ENCODE peak calls at places on chromosomes 11 and 22, in five cellular contexts. L is SJCRH30; Y is GM10248; N is KBM-7; T is activated naive CD4-positive, alpha-beta T cell treated with anti-CD3 and anti-CD28 coated beads for 36 hours. G is an unnamed sample.

GRCh38 chr22:38628444-38628843 is 27.7 kb downstream of the FAM227A start:
- DNase-seq in L (peak; percentile 21), Y (no peak), N (no peak), T (no peak), G (no peak)

GRCh38 chr11:75349540-75350116 is 1.8 kb downstream of the ARRB1 start:
- DNase-seq in L (no peak), Y (no peak), N (no peak), T (no peak), G (no peak)

GRCh38 chr11:69173925-69174591 is 18.3 kb downstream of the SMIM38 start:
- DNase-seq in L (no peak), Y (no peak), N (no peak), T (no peak), G (no peak)

GRCh38 chr11:67371549-67372231 is 1.7 kb downstream of the CLCF1 start:
- DNase-seq in L (peak; percentile 57), Y (peak; percentile 67), N (peak; percentile 61), T (no peak), G (no peak)

GRCh38 chr11:57248780-57249383 is 11.8 kb upstream of the APLNR start:
- DNase-seq in L (peak; percentile 80), Y (no peak), N (peak; percentile 69), T (peak; percentile 51), G (peak; percentile 39)

GRCh38 chr11:107011977-107012376 is 6.3 kb downstream of the GUCY1A2 start:
- DNase-seq in L (no peak), Y (no peak), N (no peak), T (no peak), G (no peak)

GRCh38 chr11:59756845-59757244 is 1.7 kb downstream of the STX3 start:
- DNase-seq in L (no peak), Y (peak; percentile 46), N (peak; percentile 7), T (no peak), G (no peak)

GRCh38 chr11:89182773-89183172 is 5.1 kb downstream of the TYR start:
- DNase-seq in L (no peak), Y (no peak), N (no peak), T (no peak), G (no peak)

GRCh38 chr11:129457321-129457720 is 81.7 kb downstream of the BARX2 start:
- DNase-seq in L (no peak), Y (no peak), N (no peak), T (no peak), G (no peak)

GRCh38 chr11:34305095-34305692 is 52.6 kb downstream of the ABTB2 start:
- DNase-seq in L (no peak), Y (no peak), N (no peak), T (no peak), G (no peak)

GRCh38 chr11:69062169-69062855 is 13.6 kb downstream of the TPCN2 start:
- DNase-seq in L (no peak), Y (no peak), N (no peak), T (no peak), G (no peak)

GRCh38 chr11:32448232-32448631 is 12.9 kb upstream of the WT1 start:
- DNase-seq in L (peak; percentile 43), Y (no peak), N (peak; percentile 71), T (no peak), G (no peak)

GRCh38 chr11:46674463-46675287 is 25.7 kb downstream of the ARHGAP1 start:
- DNase-seq in L (peak; percentile 99), Y (no peak), N (peak; percentile 75), T (peak; percentile 38), G (peak; percentile 44)

GRCh38 chr11:91219501-91219900 is 996.7 kb upstream of the CHORDC1 start:
- DNase-seq in L (no peak), Y (no peak), N (no peak), T (no peak), G (no peak)

GRCh38 chr11:118662401-118663271 is 16.8 kb downstream of the TREH start:
- DNase-seq in L (no peak), Y (no peak), N (no peak), T (no peak), G (no peak)

GRCh38 chr11:47148903-47149535 is 27.7 kb downstream of the ARFGAP2 start:
- DNase-seq in L (peak; percentile 46), Y (no peak), N (no peak), T (no peak), G (no peak)

GRCh38 chr11:614583-615452 is 932 bp downstream of the IRF7 start:
- DNase-seq in L (no peak), Y (no peak), N (no peak), T (no peak), G (peak; percentile 39)

GRCh38 chr22:37640591-37641250 is 1.3 kb downstream of the SH3BP1 start:
- DNase-seq in L (no peak), Y (no peak), N (no peak), T (no peak), G (no peak)

GRCh38 chr22:42283288-42284229 is 13.1 kb upstream of the TCF20 start:
- DNase-seq in L (peak; percentile 45), Y (no peak), N (no peak), T (peak; percentile 68), G (peak; percentile 70)

GRCh38 chr11:74005721-74006517 is 3.0 kb downstream of the UCP3 start:
- DNase-seq in L (no peak), Y (no peak), N (no peak), T (no peak), G (no peak)

GRCh38 chr11:35822815-35823495 is 120.9 kb upstream of the LDLRAD3 start:
- DNase-seq in L (peak; percentile 27), Y (no peak), N (no peak), T (no peak), G (no peak)

GRCh38 chr22:48872271-48873260 is 955.1 kb downstream of the BRD1 start:
- DNase-seq in L (no peak), Y (no peak), N (no peak), T (no peak), G (no peak)

GRCh38 chr11:36037031-36037430 is 93.2 kb downstream of the LDLRAD3 start:
- DNase-seq in L (no peak), Y (no peak), N (no peak), T (no peak), G (no peak)

GRCh38 chr11:126139541-126140091 is 71.8 kb downstream of the RPUSD4 start:
- DNase-seq in L (peak; percentile 85), Y (no peak), N (no peak), T (no peak), G (no peak)

GRCh38 chr11:47248304-47248663 is 330 bp downstream of the ACP2 start:
- DNase-seq in L (no peak), Y (no peak), N (no peak), T (no peak), G (no peak)

GRCh38 chr11:120827820-120828219 is 196.1 kb upstream of the TBCEL start:
- DNase-seq in L (no peak), Y (no peak), N (no peak), T (no peak), G (no peak)

GRCh38 chr11:68976095-68976494 is 4.7 kb downstream of the MRGPRD start:
- DNase-seq in L (no peak), Y (no peak), N (no peak), T (no peak), G (no peak)

GRCh38 chr11:11279956-11280689 is 72.9 kb downstream of the CSNK2A3 start:
- DNase-seq in L (peak; percentile 95), Y (no peak), N (peak; percentile 18), T (peak; percentile 5), G (no peak)

GRCh38 chr11:8045839-8046238 is 35.2 kb upstream of the TUB start:
- DNase-seq in L (no peak), Y (no peak), N (no peak), T (no peak), G (no peak)

GRCh38 chr11:75664366-75664765 is 4.5 kb downstream of the MAP6 start:
- DNase-seq in L (peak; percentile 14), Y (no peak), N (no peak), T (no peak), G (no peak)

GRCh38 chr11:31422703-31423102 is 53.0 kb downstream of the DNAJC24 start:
- DNase-seq in L (no peak), Y (no peak), N (no peak), T (no peak), G (no peak)

GRCh38 chr11:118437736-118438125 is 1.4 kb downstream of the KMT2A start:
- DNase-seq in L (peak; percentile 64), Y (no peak), N (peak; percentile 39), T (peak; percentile 52), G (peak; percentile 51)

GRCh38 chr22:41596776-41597634 is 7.4 kb upstream of the PMM1 start:
- DNase-seq in L (peak; percentile 63), Y (peak; percentile 45), N (peak; percentile 61), T (peak; percentile 60), G (peak; percentile 55)

GRCh38 chr11:70650075-70650909 is 252.0 kb downstream of the CTTN start:
- DNase-seq in L (peak; percentile 89), Y (peak; percentile 69), N (peak; percentile 67), T (peak; percentile 71), G (peak; percentile 73)

GRCh38 chr11:7364660-7365059 is 113.0 kb downstream of the SYT9 start:
- DNase-seq in L (no peak), Y (no peak), N (no peak), T (no peak), G (no peak)

GRCh38 chr22:27194096-27194748 is 536.8 kb downstream of the MIAT start:
- DNase-seq in L (no peak), Y (no peak), N (no peak), T (no peak), G (no peak)

GRCh38 chr22:49242480-49242879 is 585.2 kb downstream of the BRD1 start:
- DNase-seq in L (no peak), Y (no peak), N (no peak), T (no peak), G (no peak)

GRCh38 chr11:90250970-90251369 is 28.1 kb upstream of the CHORDC1 start:
- DNase-seq in L (no peak), Y (no peak), N (peak; percentile 46), T (peak; percentile 50), G (no peak)

GRCh38 chr22:25452116-25452700 is 112.3 kb upstream of the GRK3 start:
- DNase-seq in L (no peak), Y (no peak), N (no peak), T (no peak), G (no peak)

GRCh38 chr11:62147545-62147944 is 23.7 kb downstream of the INCENP start:
- DNase-seq in L (no peak), Y (no peak), N (no peak), T (no peak), G (no peak)